ENCODE peak calls at places on chromosomes 13 and 19, in six cellular contexts. F is fibroblast of lung; A is naive thymus-derived CD8-positive, alpha-beta T cell; O is AG04449; J is effector CD4-positive, alpha-beta T cell; V is activated naive CD4-positive, alpha-beta T cell treated with anti-CD3 and anti-CD28 coated beads, Interleukin-2, amount 50 U/mL, for 72 hours. N is an unnamed sample.

GRCh38 chr13:27962128-27962841 is 6.8 kb downstream of the CDX2 start:
- DNase-seq in F (no peak), A (no peak), O (no peak), J (no peak), V (no peak), N (no peak)

GRCh38 chr19:5880604-5881078 is 10.3 kb upstream of the FUT5 start:
- DNase-seq in F (peak), A (no peak), O (peak), J (no peak), V (no peak), N (no peak)

GRCh38 chr13:110347535-110348308 is 40.6 kb downstream of the COL4A2 start:
- DNase-seq in F (peak), A (no peak), O (no peak), J (no peak), V (no peak), N (no peak)

GRCh38 chr13:111359237-111359915 is 38.9 kb downstream of the TEX29 start:
- DNase-seq in F (no peak), A (no peak), O (no peak), J (no peak), V (no peak), N (no peak)

GRCh38 chr13:80437212-80437611 is 96.3 kb upstream of the SPRY2 start:
- DNase-seq in F (no peak), A (no peak), O (no peak), J (no peak), V (no peak), N (no peak)

GRCh38 chr19:35742121-35742724 is at the start of gene IGFLR1:
- DNase-seq in F (no peak), A (peak), O (no peak), J (peak), V (peak), N (peak)

GRCh38 chr19:4744451-4745170 is 21.0 kb upstream of the DPP9 start:
- DNase-seq in F (peak), A (no peak), O (peak), J (no peak), V (no peak), N (no peak)

GRCh38 chr19:37654118-37654517 is 1.1 kb downstream of the ZFP30 start:
- DNase-seq in F (peak), A (no peak), O (no peak), J (no peak), V (no peak), N (no peak)

GRCh38 chr13:60584976-60585375 is 188.0 kb downstream of the TDRD3 start:
- DNase-seq in F (peak), A (no peak), O (no peak), J (no peak), V (no peak), N (no peak)

GRCh38 chr13:113860579-113861432 is 3.1 kb downstream of the GAS6 start:
- DNase-seq in F (peak), A (no peak), O (no peak), J (no peak), V (no peak), N (no peak)

GRCh38 chr13:105177265-105177900 is 1358.1 kb downstream of the EFNB2 start:
- DNase-seq in F (peak), A (no peak), O (no peak), J (no peak), V (no peak), N (no peak)

GRCh38 chr19:13441810-13442512 is 64.3 kb downstream of the CACNA1A start:
- DNase-seq in F (peak), A (peak), O (no peak), J (peak), V (peak), N (peak)

GRCh38 chr13:109410868-109411267 is 375.5 kb downstream of the IRS2 start:
- DNase-seq in F (no peak), A (no peak), O (no peak), J (no peak), V (no peak), N (no peak)

GRCh38 chr19:34430738-34431625 is 2.8 kb downstream of the UBA2 start:
- DNase-seq in F (peak), A (peak), O (no peak), J (peak), V (peak), N (peak)

GRCh38 chr19:12783226-12783848 is 7.9 kb upstream of the JUNB start:
- DNase-seq in F (no peak), A (peak), O (no peak), J (peak), V (peak), N (no peak)

GRCh38 chr19:289651-290538 is 1.3 kb downstream of the PLPP2 start:
- DNase-seq in F (peak), A (peak), O (no peak), J (peak), V (peak), N (peak)

GRCh38 chr19:45136507-45137178 is 24.1 kb downstream of the NKPD1 start:
- DNase-seq in F (no peak), A (no peak), O (no peak), J (no peak), V (no peak), N (no peak)

GRCh38 chr19:843180-843835 is 2.5 kb downstream of the PRTN3 start:
- DNase-seq in F (no peak), A (no peak), O (no peak), J (no peak), V (no peak), N (no peak)

GRCh38 chr13:91346848-91347211 is 657 bp upstream of the MIR17HG start:
- DNase-seq in F (no peak), A (peak), O (no peak), J (peak), V (peak), N (no peak)

GRCh38 chr13:18996627-18997051 is 185.0 kb downstream of the TUBA3C start:
- DNase-seq in F (no peak), A (no peak), O (no peak), J (no peak), V (no peak), N (no peak)

GRCh38 chr19:48685583-48685982 is 10.2 kb upstream of the FUT2 start:
- DNase-seq in F (no peak), A (no peak), O (no peak), J (no peak), V (no peak), N (no peak)

GRCh38 chr19:55464039-55464668 is 397 bp downstream of the C19orf85 start:
- DNase-seq in F (no peak), A (no peak), O (no peak), J (no peak), V (no peak), N (no peak)

GRCh38 chr19:40576585-40577451 is at the start of gene SHKBP1:
- DNase-seq in F (peak), A (peak), O (peak), J (peak), V (peak), N (peak)

GRCh38 chr19:40192758-40193586 is 1.7 kb downstream of the MAP3K10 start:
- DNase-seq in F (no peak), A (no peak), O (no peak), J (no peak), V (no peak), N (no peak)

GRCh38 chr19:48726573-48726972 is 7.0 kb upstream of the MAMSTR start:
- DNase-seq in F (no peak), A (peak), O (no peak), J (no peak), V (no peak), N (peak)

GRCh38 chr13:113074401-113074800 is 31.2 kb upstream of the F7 start:
- DNase-seq in F (no peak), A (no peak), O (no peak), J (no peak), V (no peak), N (no peak)

GRCh38 chr19:51422053-51422448 is 4.6 kb upstream of the SIGLEC10 start:
- DNase-seq in F (peak), A (peak), O (no peak), J (peak), V (peak), N (peak)

GRCh38 chr13:69857188-69857821 is 250.3 kb upstream of the ATXN8OS start:
- DNase-seq in F (peak), A (no peak), O (no peak), J (no peak), V (no peak), N (no peak)

GRCh38 chr13:24489721-24490120 is 22.9 kb downstream of the PARP4 start:
- DNase-seq in F (no peak), A (no peak), O (no peak), J (no peak), V (no peak), N (no peak)

GRCh38 chr13:45196622-45197021 is 4.2 kb downstream of the KCTD4 start:
- DNase-seq in F (peak), A (no peak), O (no peak), J (no peak), V (no peak), N (no peak)

GRCh38 chr13:102236830-102237621 is 164.8 kb downstream of the FGF14 start:
- DNase-seq in F (no peak), A (no peak), O (no peak), J (no peak), V (no peak), N (no peak)

GRCh38 chr19:5990289-5990797 is 12.4 kb upstream of the RANBP3 start:
- DNase-seq in F (no peak), A (no peak), O (no peak), J (no peak), V (no peak), N (no peak)

GRCh38 chr13:44930907-44931676 is 58.2 kb downstream of the NUFIP1 start:
- DNase-seq in F (peak), A (no peak), O (no peak), J (no peak), V (no peak), N (no peak)

GRCh38 chr13:66778461-66778860 is 451.7 kb downstream of the PCDH9 start:
- DNase-seq in F (no peak), A (no peak), O (no peak), J (no peak), V (no peak), N (no peak)

GRCh38 chr19:16497837-16498236 is 1.6 kb downstream of the C19orf44 start:
- DNase-seq in F (no peak), A (no peak), O (no peak), J (no peak), V (no peak), N (no peak)

GRCh38 chr19:49862411-49863253 is 4.7 kb downstream of the PNKP start:
- DNase-seq in F (no peak), A (peak), O (no peak), J (no peak), V (no peak), N (no peak)

GRCh38 chr19:50427997-50428425 is 4.7 kb upstream of the MYBPC2 start:
- DNase-seq in F (peak), A (peak), O (peak), J (peak), V (no peak), N (no peak)

GRCh38 chr13:112241288-112241687 is 134.9 kb upstream of the SPACA7 start:
- DNase-seq in F (no peak), A (no peak), O (no peak), J (no peak), V (no peak), N (no peak)

GRCh38 chr13:109933476-109933875 is 147.1 kb upstream of the IRS2 start:
- DNase-seq in F (no peak), A (no peak), O (no peak), J (no peak), V (no peak), N (no peak)

GRCh38 chr13:113996081-113996911 is 22.4 kb upstream of the C13orf46 start:
- DNase-seq in F (no peak), A (no peak), O (no peak), J (no peak), V (no peak), N (no peak)